ENCODE peak calls at places on chromosomes 12 and 14, in nine cellular contexts. U is mesendoderm; N is stimulated activated CD4-positive, alpha-beta T cell treated with anti-CD3 and anti-CD28 coated beads, Interleukin-15, amount 100 ng/mL, for 1 hour; V is COR-L47; K is activated gamma-delta T cell; X is GM06990; Q is H54; D is AG08396; L is body of pancreas. M is an unnamed sample.

GRCh38 chr14:92575061-92575772 is 61.6 kb downstream of the RIN3 start:
- DNase-seq in V (no peak), D (no peak), Q (no peak), N (no peak), U (no peak), L (no peak), X (no peak), K (no peak), M (no peak)

GRCh38 chr14:88005978-88006851 is 1.3 kb downstream of the GPR65 start:
- DNase-seq in D (no peak), N (peak), Q (no peak), V (no peak), K (no peak), L (no peak), U (no peak), X (peak), M (no peak)

GRCh38 chr12:71945121-71945520 is 6.5 kb downstream of the TPH2 start:
- DNase-seq in N (no peak), D (no peak), X (no peak), Q (no peak), V (no peak), U (no peak), K (no peak), L (no peak), M (no peak)

GRCh38 chr14:37546621-37547447 is 48.2 kb downstream of the FOXA1 start:
- DNase-seq in Q (no peak), U (peak), D (peak), X (no peak), N (no peak), K (no peak), V (peak), L (no peak), M (peak)

GRCh38 chr12:7302536-7303113 is 1.2 kb upstream of the ACSM4 start:
- DNase-seq in X (no peak), Q (no peak), U (no peak), N (no peak), K (no peak), D (no peak), L (no peak), V (no peak), M (no peak)

GRCh38 chr14:28765169-28765906 is 1.2 kb upstream of the FOXG1 start:
- DNase-seq in U (peak), V (no peak), K (no peak), D (no peak), N (no peak), Q (no peak), L (no peak), X (no peak), M (no peak)

GRCh38 chr14:104361921-104362681 is 217.5 kb upstream of the C14orf180 start:
- DNase-seq in V (no peak), D (no peak), Q (no peak), L (peak), K (no peak), N (no peak), X (no peak), U (no peak), M (no peak)

GRCh38 chr12:49748306-49748705 is 6.9 kb downstream of the TMBIM6 start:
- DNase-seq in V (no peak), Q (no peak), L (no peak), N (no peak), K (no peak), U (peak), X (no peak), D (peak), M (no peak)

GRCh38 chr12:100154472-100155247 is 12.0 kb upstream of the BLTP3B start:
- DNase-seq in L (peak), K (no peak), Q (peak), N (peak), V (peak), U (peak), D (peak), X (peak), M (peak)

GRCh38 chr12:26402648-26403047 is 207.3 kb downstream of the SSPN start:
- DNase-seq in D (no peak), K (no peak), U (peak), L (peak), N (no peak), Q (no peak), X (no peak), V (no peak), M (peak)

GRCh38 chr12:125143491-125143890 is 78.3 kb downstream of the AACS start:
- DNase-seq in X (no peak), D (peak), U (peak), L (no peak), N (no peak), V (no peak), K (no peak), Q (no peak), M (no peak)

GRCh38 chr12:93714382-93714781 is 37.2 kb downstream of the CRADD start:
- DNase-seq in Q (no peak), D (no peak), N (no peak), X (no peak), V (no peak), U (peak), L (no peak), K (no peak), M (no peak)

GRCh38 chr12:69884386-69884785 is 59.4 kb downstream of the MYRFL start:
- DNase-seq in Q (no peak), D (no peak), U (no peak), K (no peak), N (no peak), L (no peak), V (peak), X (no peak), M (no peak)

GRCh38 chr14:90970167-90970600 is 90.3 kb downstream of the RPS6KA5 start:
- DNase-seq in V (no peak), Q (peak), N (no peak), L (no peak), U (no peak), K (no peak), X (peak), D (no peak), M (no peak)

GRCh38 chr12:51442324-51442723 is 17.7 kb downstream of the SLC4A8 start:
- DNase-seq in L (no peak), V (no peak), Q (no peak), U (no peak), D (no peak), X (no peak), N (no peak), K (no peak), M (peak)

GRCh38 chr14:53306267-53306721 is 153.2 kb upstream of the DDHD1 start:
- DNase-seq in Q (peak), D (peak), U (peak), V (peak), L (peak), X (peak), N (no peak), K (no peak), M (peak)

GRCh38 chr12:24393105-24393504 is 443.6 kb upstream of the SOX5 start:
- DNase-seq in N (no peak), D (no peak), K (no peak), V (no peak), U (no peak), L (no peak), Q (no peak), X (no peak), M (no peak)